ENCODE peak calls at places on chromosomes 4 and X, in seven cellular contexts. U is kidney epithelial cell, F is GM12865, P is left ventricle myocardium inferior, M is mammary epithelial cell, H is NB4, I is esophagus squamous epithelium. C is an unnamed sample.

GRCh38 chr4:6696611-6697010 is 2.9 kb downstream of the S100P start:
- DNase-seq in U (no peak), F (no peak), P (no peak), M (peak; percentile 67), H (no peak), I (no peak), C (no peak)

GRCh38 chrX:69503835-69504625 is at the start of gene NALF2:
- DNase-seq in U (peak; percentile 12), F (peak; percentile 2), P (peak; percentile 49), M (peak; percentile 45), H (peak; percentile 12), I (no peak), C (no peak)

GRCh38 chr4:154205471-154205870 is 286.1 kb downstream of the DCHS2 start:
- DNase-seq in U (no peak), F (no peak), P (no peak), M (no peak), H (no peak), I (no peak), C (no peak)

GRCh38 chr4:94403735-94404134 is 48.0 kb upstream of the PDLIM5 start:
- DNase-seq in U (no peak), F (no peak), P (peak; percentile 32), M (no peak), H (no peak), I (no peak), C (no peak)

GRCh38 chr4:39976945-39977488 is 694 bp downstream of the PDS5A start:
- DNase-seq in U (no peak), F (peak; percentile 63), P (no peak), M (peak; percentile 39), H (peak; percentile 77), I (no peak), C (no peak)

GRCh38 chr4:102789317-102789717 is 28.5 kb upstream of the MANBA start:
- DNase-seq in U (no peak), F (peak; percentile 37), P (no peak), M (peak; percentile 64), H (peak; percentile 34), I (no peak), C (no peak)

GRCh38 chr4:145177511-145177905 is 2.9 kb downstream of the OTUD4 start:
- DNase-seq in U (no peak), F (no peak), P (no peak), M (peak; percentile 7), H (peak; percentile 44), I (no peak), C (no peak)

GRCh38 chr4:4260185-4260751 is 12.2 kb upstream of the TMEM128 start:
- DNase-seq in U (no peak), F (peak; percentile 63), P (no peak), M (peak; percentile 50), H (peak; percentile 77), I (no peak), C (no peak)

GRCh38 chr4:100369871-100370270 is 148.0 kb downstream of the EMCN start:
- DNase-seq in U (no peak), F (peak; percentile 48), P (no peak), M (no peak), H (no peak), I (no peak), C (no peak)

GRCh38 chr4:90580271-90580825 is 453.2 kb downstream of the CCSER1 start:
- DNase-seq in U (no peak), F (no peak), P (no peak), M (no peak), H (no peak), I (no peak), C (no peak)

GRCh38 chr4:2790583-2791517 is 2.0 kb upstream of the SH3BP2 start:
- DNase-seq in U (no peak), F (peak; percentile 0), P (no peak), M (no peak), H (peak; percentile 63), I (no peak), C (no peak)

GRCh38 chrX:125150231-125150630 is 169.4 kb upstream of the TEX13C start:
- DNase-seq in U (no peak), F (no peak), P (no peak), M (no peak), H (no peak), I (no peak), C (no peak)

GRCh38 chrX:97797076-97797475 is 913.4 kb downstream of the RPA4 start:
- DNase-seq in U (no peak), F (no peak), P (no peak), M (no peak), H (no peak), I (no peak), C (no peak)

GRCh38 chrX:72312311-72312940 is 6.7 kb upstream of the CITED1 start:
- DNase-seq in U (no peak), F (no peak), P (no peak), M (peak; percentile 52), H (no peak), I (no peak), C (no peak)

GRCh38 chr4:38673109-38673978 is 9.3 kb downstream of the KLF3 start:
- DNase-seq in U (no peak), F (no peak), P (peak; percentile 67), M (peak; percentile 88), H (no peak), I (no peak), C (no peak)

GRCh38 chr4:122481766-122482405 is 25.4 kb upstream of the IL2 start:
- DNase-seq in U (no peak), F (no peak), P (no peak), M (no peak), H (no peak), I (no peak), C (no peak)

GRCh38 chr4:172042714-172043114 is 229.5 kb downstream of the GALNTL6 start:
- DNase-seq in U (no peak), F (peak; percentile 4), P (no peak), M (peak; percentile 16), H (no peak), I (no peak), C (peak; percentile 15)

GRCh38 chr4:148200960-148201359 is 241.3 kb downstream of the NR3C2 start:
- DNase-seq in U (no peak), F (no peak), P (no peak), M (no peak), H (no peak), I (no peak), C (no peak)

GRCh38 chrX:105552395-105552794 is 269.9 kb upstream of the NRK start:
- DNase-seq in U (no peak), F (no peak), P (no peak), M (peak; percentile 94), H (no peak), I (no peak), C (no peak)

GRCh38 chrX:119817130-119817690 is 25.8 kb upstream of the RPL39 start:
- DNase-seq in U (no peak), F (no peak), P (no peak), M (no peak), H (no peak), I (no peak), C (no peak)

GRCh38 chr4:87054900-87055299 is 120.1 kb downstream of the AFF1 start:
- DNase-seq in U (no peak), F (no peak), P (no peak), M (no peak), H (no peak), I (no peak), C (no peak)
- TF ChIP-seq CTCF in U (no peak), F (no peak), P (no peak), M (no peak), H (no peak), I (no peak), C (no peak)

GRCh38 chr4:54101190-54102041 is 1.5 kb downstream of the GSX2 start:
- DNase-seq in U (no peak), F (no peak), P (no peak), M (no peak), H (no peak), I (no peak), C (no peak)
- H3K4me3 ChIP-seq in U (no peak overlapping the region), F (no peak overlapping the region), P (peak overlapping the region; percentile 60), M (no peak overlapping the region), H (no peak overlapping the region), I (no peak overlapping the region), C (no peak overlapping the region)

GRCh38 chr4:150818129-150818528 is 197.0 kb downstream of the LRBA start:
- DNase-seq in U (no peak), F (no peak), P (no peak), M (no peak), H (no peak), I (no peak), C (no peak)

GRCh38 chr4:150816491-150816890 is 198.6 kb downstream of the LRBA start:
- DNase-seq in U (no peak), F (no peak), P (no peak), M (no peak), H (no peak), I (no peak), C (no peak)

GRCh38 chr4:150817017-150817416 is 198.1 kb downstream of the LRBA start:
- DNase-seq in U (no peak), F (no peak), P (no peak), M (no peak), H (no peak), I (no peak), C (no peak)

GRCh38 chr4:150818661-150819060 is 196.4 kb downstream of the LRBA start:
- DNase-seq in U (no peak), F (no peak), P (no peak), M (peak; percentile 5), H (no peak), I (no peak), C (no peak)

GRCh38 chr4:150814873-150815272 is 200.2 kb downstream of the LRBA start:
- DNase-seq in U (no peak), F (no peak), P (no peak), M (no peak), H (no peak), I (no peak), C (no peak)
- TF ChIP-seq CTCF in U (peak; percentile 7), F (no peak), P (no peak), M (peak; percentile 8), H (no peak), I (no peak), C (no peak)

GRCh38 chr4:85495621-85496020 is 20.7 kb downstream of the ARHGAP24 start:
- DNase-seq in U (no peak), F (no peak), P (no peak), M (no peak), H (no peak), I (no peak), C (no peak)
- H3K4me3 ChIP-seq in U (no peak overlapping the region), F (no peak overlapping the region), P (peak overlapping the region; percentile 37), M (no peak overlapping the region), H (no peak overlapping the region), I (no peak overlapping the region), C (no peak overlapping the region)

GRCh38 chr4:120211408-120212015 is 144.9 kb upstream of the MAD2L1 start:
- DNase-seq in U (no peak), F (no peak), P (no peak), M (no peak), H (no peak), I (no peak), C (no peak)

GRCh38 chr4:120218981-120219380 is 152.3 kb upstream of the MAD2L1 start:
- DNase-seq in U (no peak), F (no peak), P (no peak), M (no peak), H (no peak), I (no peak), C (no peak)

GRCh38 chr4:120209706-120210105 is 143.1 kb upstream of the MAD2L1 start:
- DNase-seq in U (no peak), F (peak; percentile 9), P (no peak), M (no peak), H (peak; percentile 2), I (no peak), C (no peak)

DNA sequence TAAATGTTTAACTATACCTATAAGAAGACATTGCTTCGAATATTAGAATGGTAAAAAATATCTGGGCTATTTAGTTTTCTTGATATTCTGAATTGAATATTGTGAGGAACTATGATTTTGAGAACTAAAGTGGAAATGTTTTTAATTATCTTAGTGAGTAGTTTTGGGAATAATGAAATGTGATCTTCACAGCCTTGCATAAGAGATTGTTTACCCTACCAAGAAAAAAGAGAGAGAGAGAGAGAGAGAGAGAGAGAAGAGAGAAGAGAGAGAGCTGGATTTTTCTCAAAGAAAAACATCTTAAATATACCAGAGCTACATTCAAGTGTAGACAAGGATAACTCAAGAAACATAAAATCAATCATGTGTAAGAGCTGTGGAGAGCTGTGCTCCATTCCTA is 148.7 kb upstream of the MAD2L1 start:
- DNase-seq in U (no peak), F (no peak), P (no peak), M (no peak), H (no peak), I (no peak), C (no peak)
- TF ChIP-seq CTCF in U (no peak), F (no peak), P (no peak), M (no peak), H (no peak), I (no peak), C (no peak)

C was measured in epithelial cell of proximal tubule.